ENCODE peak calls at places on chromosomes 6 and 20, in five cellular contexts. I is fibroblast of the aortic adventitia, F is fibroblast of mammary gland, H is AG10803, J is cardiac muscle cell. C is an unnamed sample.

GRCh38 chr6:4879724-4880372 is 103.6 kb downstream of the CDYL start:
- DNase-seq in H (no peak), F (no peak), I (no peak), J (no peak), C (peak; percentile 31)

GRCh38 chr6:1176595-1176994 is 135.3 kb upstream of the FOXQ1 start:
- DNase-seq in H (no peak), I (no peak), J (no peak), F (no peak), C (no peak)

GRCh38 chr6:56101141-56101553 is 146.2 kb downstream of the COL21A1 start:
- DNase-seq in H (peak; percentile 97), J (peak; percentile 96), I (peak; percentile 97), F (peak; percentile 98), C (no peak)

GRCh38 chr20:31605031-31605901 is at the start of gene ID1:
- DNase-seq in F (peak; percentile 95), H (peak; percentile 90), J (peak; percentile 98), I (peak; percentile 97), C (peak; percentile 91)

GRCh38 chr6:70307008-70307407 is 4.1 kb upstream of the COL9A1 start:
- DNase-seq in F (no peak), H (no peak), I (no peak), J (no peak), C (no peak)

GRCh38 chr20:58575776-58576589 is 60.8 kb upstream of the APCDD1L start:
- DNase-seq in J (no peak), H (no peak), I (no peak), F (no peak), C (no peak)

GRCh38 chr20:63272105-63273078 is at the start of gene ARFGAP1:
- DNase-seq in H (peak; percentile 88), J (peak; percentile 93), F (peak; percentile 83), I (peak; percentile 80), C (peak; percentile 99)

GRCh38 chr6:52969297-52969696 is 25.8 kb downstream of the GSTA4 start:
- DNase-seq in F (no peak), H (no peak), I (no peak), J (no peak), C (no peak)

GRCh38 chr20:49267327-49267726 is 10.5 kb downstream of the ZNFX1 start:
- DNase-seq in H (no peak), J (no peak), F (no peak), I (no peak), C (peak; percentile 30)

GRCh38 chr20:10551732-10552724 is 116.9 kb downstream of the SLX4IP start:
- DNase-seq in F (no peak), I (no peak), J (peak; percentile 15), H (no peak), C (peak; percentile 61)

GRCh38 chr6:72657798-72658197 is 35.9 kb downstream of the KCNQ5 start:
- DNase-seq in F (peak; percentile 15), H (peak; percentile 62), J (peak; percentile 10), I (peak; percentile 44), C (no peak)

GRCh38 chr6:49269190-49269589 is 193.9 kb downstream of the MMUT start:
- DNase-seq in I (peak; percentile 32), H (no peak), F (peak; percentile 56), J (no peak), C (no peak)

GRCh38 chr20:31508517-31509244 is 5.6 kb upstream of the HM13 start:
- DNase-seq in F (no peak), H (no peak), I (no peak), J (no peak), C (no peak)

GRCh38 chr6:126181173-126181741 is 158.7 kb upstream of the CENPW start:
- DNase-seq in I (no peak), J (no peak), H (no peak), F (no peak), C (no peak)

GRCh38 chr6:2476376-2476775 is 231.0 kb upstream of the GMDS start:
- DNase-seq in H (peak; percentile 20), I (peak; percentile 31), F (peak; percentile 18), J (no peak), C (no peak)

GRCh38 chr20:50360921-50361320 is 149.3 kb upstream of the PTPN1 start:
- DNase-seq in I (no peak), J (no peak), H (no peak), F (no peak), C (no peak)

GRCh38 chr6:54419885-54420284 is 111.6 kb downstream of the TINAG start:
- DNase-seq in I (peak; percentile 93), H (peak; percentile 88), J (peak; percentile 90), F (peak; percentile 94), C (no peak)

GRCh38 chr6:76779068-76779467 is 684.2 kb downstream of the HTR1B start:
- DNase-seq in J (no peak), H (no peak), I (no peak), F (no peak), C (no peak)

GRCh38 chr6:56843476-56844349 is 111.2 kb upstream of the BEND6 start:
- DNase-seq in F (peak; percentile 69), H (peak; percentile 77), I (peak; percentile 55), J (peak; percentile 80), C (peak; percentile 87)

GRCh38 chr6:161660666-161661571 is 387.1 kb upstream of the AGPAT4 start:
- DNase-seq in J (no peak), H (peak; percentile 6), I (no peak), F (peak; percentile 9), C (no peak)
- TF ChIP-seq CTCF in J (no peak), H (peak; percentile 30), I (no peak), F (peak; percentile 23), C (no peak)

GRCh38 chr6:44133003-44133931 is 5.9 kb downstream of the TMEM63B start:
- DNase-seq in I (peak; percentile 57), H (peak; percentile 55), F (peak; percentile 33), J (peak; percentile 63), C (no peak)

GRCh38 chr6:44133981-44134711 is 6.8 kb downstream of the TMEM63B start:
- DNase-seq in F (no peak), H (no peak), J (no peak), I (no peak), C (no peak)

GRCh38 chr6:44138717-44139350 is 11.5 kb downstream of the TMEM63B start:
- DNase-seq in H (no peak), I (no peak), F (no peak), J (no peak), C (no peak)

GRCh38 chr6:44135173-44135748 is 7.9 kb downstream of the TMEM63B start:
- DNase-seq in H (no peak), I (no peak), J (no peak), F (no peak), C (no peak)

DNA sequence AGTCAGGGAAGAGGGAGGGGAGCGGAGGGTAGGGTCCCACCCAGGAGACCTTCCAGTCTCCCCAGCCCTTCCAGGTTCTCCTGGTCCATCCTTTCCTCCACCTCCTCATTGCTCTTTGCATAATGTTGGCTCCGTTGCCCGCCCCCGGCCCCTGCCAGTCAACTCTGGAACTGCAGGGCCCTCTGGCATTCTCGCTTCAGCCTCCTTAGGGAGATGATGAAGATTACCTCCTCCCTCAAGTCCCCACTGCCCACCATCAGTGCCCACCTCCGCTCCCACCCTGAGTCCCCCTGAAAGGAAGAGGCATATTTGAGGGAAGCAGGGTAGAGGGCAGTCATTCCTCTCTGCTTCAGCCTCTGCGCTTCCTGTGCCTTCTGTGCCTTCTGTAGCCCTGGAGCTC is 8.5 kb downstream of the TMEM63B start:
- DNase-seq in I (no peak), J (no peak), H (no peak), F (no peak), C (no peak)
- TF ChIP-seq CTCF in I (no peak), J (no peak), H (no peak), F (no peak), C (no peak)

GRCh38 chr6:13328076-13328874 is at the start of gene TBC1D7:
- DNase-seq in F (peak; percentile 85), I (peak; percentile 90), H (peak; percentile 90), J (peak; percentile 94), C (peak; percentile 95)
- TF ChIP-seq CTCF in F (no peak), I (peak; percentile 24), H (peak; percentile 34), J (peak; percentile 18), C (no peak)

GRCh38 chr6:169070506-169071176 is 183.0 kb downstream of the THBS2 start:
- DNase-seq in F (peak; percentile 100), I (peak; percentile 100), J (peak; percentile 98), H (peak; percentile 99), C (no peak)
- TF ChIP-seq CTCF in F (peak; percentile 33), I (peak; percentile 21), J (peak; percentile 11), H (peak; percentile 32), C (no peak)

DNA sequence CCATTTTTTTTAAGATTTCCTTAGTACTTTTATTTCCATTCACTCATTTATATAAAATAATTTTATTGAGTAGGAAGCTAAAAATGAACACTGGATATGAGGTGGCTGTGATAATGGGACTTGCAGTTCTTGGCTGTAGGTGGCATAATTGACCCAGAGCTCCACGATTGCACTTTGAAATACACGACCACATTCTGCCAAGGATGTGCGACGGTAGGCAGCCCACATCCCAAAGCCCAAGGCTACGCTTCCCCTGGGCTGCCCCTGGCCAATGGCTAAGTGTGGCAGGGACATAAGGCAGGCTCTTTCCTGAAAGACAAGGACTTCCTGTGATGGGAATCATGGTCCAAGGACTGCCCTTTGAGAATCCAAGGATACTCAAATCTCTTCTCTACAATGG is 43.7 kb upstream of the ADTRP start:
- DNase-seq in J (no peak), H (no peak), I (peak; percentile 12), F (no peak), C (no peak)
- TF ChIP-seq CTCF in J (no peak), H (peak; percentile 18), I (no peak), F (no peak), C (no peak)

GRCh38 chr6:88641178-88641903 is 322.1 kb downstream of the RNGTT start:
- DNase-seq in I (peak; percentile 58), H (peak; percentile 22), F (no peak), J (no peak), C (peak; percentile 48)

GRCh38 chr6:88633782-88634181 is 329.6 kb downstream of the RNGTT start:
- DNase-seq in I (no peak), F (no peak), J (no peak), H (no peak), C (no peak)

GRCh38 chr6:88637761-88638160 is 325.7 kb downstream of the RNGTT start:
- DNase-seq in F (no peak), J (no peak), I (no peak), H (no peak), C (no peak)

GRCh38 chr6:88631830-88632229 is 331.6 kb downstream of the RNGTT start:
- DNase-seq in F (no peak), J (no peak), H (no peak), I (no peak), C (no peak)

DNA sequence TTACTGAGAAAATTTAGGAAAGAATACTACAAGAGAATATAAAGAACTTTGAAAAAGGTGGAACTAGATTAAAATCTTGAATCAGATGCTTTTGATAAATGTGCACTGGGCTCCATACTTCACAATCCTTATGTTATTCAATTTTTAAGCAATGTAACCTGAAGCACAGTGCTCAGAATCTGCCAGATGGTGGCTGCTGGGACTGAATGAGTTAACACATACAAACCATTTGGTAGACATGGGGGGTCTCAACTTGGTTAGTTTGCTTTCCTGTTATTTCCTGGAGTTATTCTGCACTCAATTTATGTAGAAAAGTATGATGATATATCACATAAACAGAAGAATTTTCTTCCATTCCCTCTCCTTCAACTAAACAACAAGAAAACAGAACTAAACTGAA is 326.5 kb downstream of the RNGTT start:
- DNase-seq in H (no peak), F (no peak), J (no peak), I (no peak), C (no peak)
- TF ChIP-seq CTCF in H (no peak), F (no peak), J (no peak), I (no peak), C (no peak)

GRCh38 chr20:17651761-17652388 is 30.2 kb downstream of the RRBP1 start:
- DNase-seq in I (no peak), J (no peak), F (no peak), H (no peak), C (no peak)
- TF ChIP-seq CTCF in I (no peak), J (no peak), F (no peak), H (no peak), C (peak; percentile 23)

GRCh38 chr6:111503194-111503593 is 20.2 kb upstream of the REV3L start:
- DNase-seq in H (peak; percentile 23), J (peak; percentile 42), I (no peak), F (peak; percentile 40), C (no peak)
- TF ChIP-seq CTCF in H (no peak), J (no peak), I (no peak), F (no peak), C (no peak)

C was measured in GM10248.